ENCODE peak calls at places on chromosomes 16 and 17, in four cellular contexts. V, W, G and A are unnamed samples.

GRCh38 chr16:67445441-67445912 is 14.6 kb downstream of the HSD11B2 start:
- DNase-seq in V (no peak), G (no peak), W (no peak), A (no peak)

GRCh38 chr17:27379863-27380533 is 76.2 kb upstream of the KSR1 start:
- DNase-seq in W (no peak), V (no peak), G (peak; percentile 43), A (no peak)

GRCh38 chr17:28613916-28614315 is at the start of gene RSKR:
- DNase-seq in V (no peak), G (no peak), W (no peak), A (no peak)

GRCh38 chr17:48163809-48164208 is 56.2 kb downstream of the SNX11 start:
- DNase-seq in G (no peak), W (no peak), V (no peak), A (no peak)

GRCh38 chr17:2436516-2436915 is 35.7 kb upstream of the MNT start:
- DNase-seq in V (no peak), G (no peak), W (no peak), A (no peak)

GRCh38 chr16:49644143-49644460 is 211.8 kb downstream of the ZNF423 start:
- DNase-seq in W (peak; percentile 3), G (no peak), V (no peak), A (no peak)

GRCh38 chr17:73719588-73720071 is 75.4 kb upstream of the SDK2 start:
- DNase-seq in V (no peak), W (no peak), G (peak; percentile 37), A (no peak)

GRCh38 chr17:21452377-21453143 is 76.4 kb downstream of the KCNJ12 start:
- DNase-seq in G (peak; percentile 58), V (no peak), W (peak; percentile 63), A (no peak)

GRCh38 chr16:21339269-21339641 is 61.2 kb upstream of the CRYM start:
- DNase-seq in W (no peak), G (no peak), V (no peak), A (no peak)

GRCh38 chr17:66450008-66450856 is 147.8 kb downstream of the PRKCA start:
- DNase-seq in W (no peak), G (no peak), V (no peak), A (no peak)

GRCh38 chr17:16418684-16419066 is 3.3 kb downstream of the TRPV2 start:
- DNase-seq in G (no peak), W (no peak), V (no peak), A (no peak)

GRCh38 chr17:45320349-45320930 is 3.6 kb upstream of the MAP3K14 start:
- DNase-seq in V (peak; percentile 11), G (no peak), W (no peak), A (no peak)

GRCh38 chr17:74842146-74842598 is 17.5 kb downstream of the GRIN2C start:
- DNase-seq in G (no peak), W (no peak), V (no peak), A (no peak)

GRCh38 chr17:79051306-79051705 is 23.3 kb upstream of the ENGASE start:
- DNase-seq in W (no peak), V (no peak), G (no peak), A (no peak)

GRCh38 chr16:27220527-27220926 is 17.2 kb downstream of the KDM8 start:
- DNase-seq in G (no peak), W (no peak), V (no peak), A (no peak)

GRCh38 chr16:27690604-27691003 is 140.7 kb downstream of the KATNIP start:
- DNase-seq in G (no peak), V (no peak), W (peak; percentile 25), A (no peak)

GRCh38 chr17:45098869-45099616 is 33.3 kb downstream of the PLCD3 start:
- DNase-seq in W (peak; percentile 78), V (peak; percentile 71), G (peak; percentile 79), A (no peak)

GRCh38 chr17:6455321-6455705 is 11.1 kb downstream of the PIMREG start:
- DNase-seq in W (no peak), V (no peak), G (peak; percentile 57), A (no peak)

GRCh38 chr16:69471121-69471520 is 46.7 kb downstream of the CYB5B start:
- DNase-seq in W (no peak), V (no peak), G (no peak), A (no peak)

GRCh38 chr17:16351831-16352230 is 1.4 kb downstream of the CENPV start:
- DNase-seq in W (no peak), V (no peak), G (no peak), A (no peak)

GRCh38 chr16:68973611-68974120 is 130.3 kb downstream of the TANGO6 start:
- DNase-seq in G (no peak), W (no peak), V (no peak), A (no peak)

GRCh38 chr17:82678265-82678891 is 20.1 kb downstream of the RAB40B start:
- DNase-seq in V (no peak), G (no peak), W (no peak), A (no peak)

GRCh38 chr17:45871718-45872117 is 22.6 kb upstream of the MAPT start:
- DNase-seq in W (no peak), V (no peak), G (no peak), A (no peak)

GRCh38 chr16:71216714-71217113 is 13.8 kb downstream of the HYDIN start:
- DNase-seq in V (no peak), G (no peak), W (no peak), A (no peak)

GRCh38 chr16:51453296-51453695 is 302.2 kb upstream of the SALL1 start:
- DNase-seq in V (no peak), W (no peak), G (no peak), A (no peak)

GRCh38 chr17:56114469-56114868 is 38.8 kb upstream of the ANKFN1 start:
- DNase-seq in W (no peak), G (no peak), V (no peak), A (no peak)

GRCh38 chr16:66687906-66688625 is 8.5 kb downstream of the CMTM4 start:
- DNase-seq in W (no peak), V (no peak), G (no peak), A (no peak)

GRCh38 chr17:1636732-1637285 is 8.2 kb upstream of the SLC43A2 start:
- DNase-seq in W (no peak), G (no peak), V (no peak), A (no peak)

GRCh38 chr17:76824103-76824502 is 44.1 kb upstream of the MGAT5B start:
- DNase-seq in V (no peak), G (no peak), W (no peak), A (no peak)

GRCh38 chr16:15604460-15605390 is 38.2 kb downstream of the MARF1 start:
- DNase-seq in W (no peak), V (no peak), G (no peak), A (no peak)